ENCODE peak calls at places on chromosomes 16 and 17, in six cellular contexts. H is AG08396, Z is Calu3, W is OCI-M1, I is SJSA1, X is H54. A is an unnamed sample.
A peak's percentile ranks its signal among the peaks of the same experiment; 100 is the strongest.

GRCh38 chr16:30457256-30457655 is 11.6 kb upstream of the SEPHS2 start:
- DNase-seq in H (no peak), Z (no peak), W (no peak), I (no peak), X (no peak), A (no peak)

GRCh38 chr17:49327835-49328784 is 33.9 kb downstream of the ZNF652 start:
- DNase-seq in H (no peak), Z (no peak), W (peak; percentile 80), I (no peak), X (no peak), A (no peak)

GRCh38 chr17:75295220-75296158 is 6.3 kb upstream of the SLC25A19 start:
- DNase-seq in H (no peak), Z (no peak), W (peak; percentile 7), I (no peak), X (no peak), A (no peak)

GRCh38 chr16:88315543-88316105 is 67.1 kb upstream of the ZNF469 start:
- DNase-seq in H (peak; percentile 58), Z (peak; percentile 81), W (no peak), I (peak; percentile 93), X (peak; percentile 81), A (no peak)

GRCh38 chr16:4461250-4462085 is 13.0 kb downstream of the NMRAL1 start:
- DNase-seq in H (no peak), Z (no peak), W (peak; percentile 13), I (no peak), X (no peak), A (peak; percentile 56)

GRCh38 chr17:61200349-61200735 is 199.3 kb upstream of the TBX2 start:
- DNase-seq in H (no peak), Z (no peak), W (no peak), I (no peak), X (no peak), A (no peak)

GRCh38 chr17:44218344-44219125 is 940 bp downstream of the UBTF start:
- DNase-seq in H (peak; percentile 95), Z (peak; percentile 96), W (peak; percentile 93), I (peak; percentile 92), X (peak; percentile 79), A (peak; percentile 79)

GRCh38 chr17:76519667-76520066 is 17.8 kb downstream of the CYGB start:
- DNase-seq in H (no peak), Z (no peak), W (no peak), I (no peak), X (no peak), A (no peak)

A was measured in COLO829.